ENCODE peak calls at places on chromosomes 5 and 9, in seven cellular contexts. One of them, this sample, is unnamed.

GRCh38 chr9:91033802-91034201 is 232.2 kb downstream of the SYK start:
- DNase-seq in HCT116: peak; percentile 4
- DNase-seq in iPS DF 6.9: no peak
- DNase-seq in small intestine: peak; percentile 33
- DNase-seq in IMR-90: no peak
- DNase-seq in stomach: no peak
- DNase-seq in spleen: peak; percentile 86
- DNase-seq in this sample: peak; percentile 62

GRCh38 chr5:87147441-87147840 is 120.2 kb upstream of the RASA1 start:
- DNase-seq in HCT116: no peak
- DNase-seq in iPS DF 6.9: no peak
- DNase-seq in small intestine: no peak
- DNase-seq in IMR-90: peak; percentile 55
- DNase-seq in stomach: no peak
- DNase-seq in spleen: no peak
- DNase-seq in this sample: no peak

GRCh38 chr9:75161116-75161857 is 73.0 kb downstream of the OSTF1 start:
- DNase-seq in HCT116: no peak
- DNase-seq in iPS DF 6.9: no peak
- DNase-seq in small intestine: no peak
- DNase-seq in IMR-90: no peak
- DNase-seq in stomach: no peak
- DNase-seq in spleen: no peak
- DNase-seq in this sample: no peak

GRCh38 chr5:169495252-169495548 is 88.4 kb upstream of the SPDL1 start:
- DNase-seq in HCT116: no peak
- DNase-seq in iPS DF 6.9: no peak
- DNase-seq in small intestine: no peak
- DNase-seq in IMR-90: no peak
- DNase-seq in stomach: no peak
- DNase-seq in spleen: no peak
- DNase-seq in this sample: no peak

GRCh38 chr5:172370648-172371248 is 83.6 kb downstream of the SH3PXD2B start:
- DNase-seq in HCT116: peak; percentile 33
- DNase-seq in iPS DF 6.9: peak; percentile 54
- DNase-seq in small intestine: peak; percentile 29
- DNase-seq in IMR-90: peak; percentile 71
- DNase-seq in stomach: peak; percentile 37
- DNase-seq in spleen: no peak
- DNase-seq in this sample: no peak

GRCh38 chr9:109416135-109416706 is 81.9 kb downstream of the PTPN3 start:
- DNase-seq in HCT116: no peak
- DNase-seq in iPS DF 6.9: no peak
- DNase-seq in small intestine: no peak
- DNase-seq in IMR-90: no peak
- DNase-seq in stomach: no peak
- DNase-seq in spleen: no peak
- DNase-seq in this sample: no peak

GRCh38 chr9:112655633-112656032 is 62.3 kb downstream of the INIP start:
- DNase-seq in HCT116: no peak
- DNase-seq in iPS DF 6.9: no peak
- DNase-seq in small intestine: no peak
- DNase-seq in IMR-90: no peak
- DNase-seq in stomach: no peak
- DNase-seq in spleen: no peak
- DNase-seq in this sample: no peak

GRCh38 chr9:124743686-124744348 is 27.3 kb downstream of the NR6A1 start:
- DNase-seq in HCT116: no peak
- DNase-seq in iPS DF 6.9: no peak
- DNase-seq in small intestine: peak; percentile 49
- DNase-seq in IMR-90: peak; percentile 58
- DNase-seq in stomach: no peak
- DNase-seq in spleen: no peak
- DNase-seq in this sample: no peak

GRCh38 chr5:83464261-83464660 is 7.3 kb upstream of the VCAN start:
- DNase-seq in HCT116: no peak
- DNase-seq in iPS DF 6.9: no peak
- DNase-seq in small intestine: no peak
- DNase-seq in IMR-90: no peak
- DNase-seq in stomach: no peak
- DNase-seq in spleen: no peak
- DNase-seq in this sample: no peak

GRCh38 chr9:97980918-97981827 is 2.0 kb upstream of the ANP32B start:
- DNase-seq in HCT116: no peak
- DNase-seq in iPS DF 6.9: no peak
- DNase-seq in small intestine: no peak
- DNase-seq in IMR-90: no peak
- DNase-seq in stomach: no peak
- DNase-seq in spleen: no peak
- DNase-seq in this sample: peak; percentile 67

GRCh38 chr9:110443146-110443877 is 105.6 kb upstream of the TXNDC8 start:
- DNase-seq in HCT116: no peak
- DNase-seq in iPS DF 6.9: no peak
- DNase-seq in small intestine: no peak
- DNase-seq in IMR-90: peak; percentile 84
- DNase-seq in stomach: no peak
- DNase-seq in spleen: no peak
- DNase-seq in this sample: no peak

GRCh38 chr5:127833999-127834953 is 131.1 kb downstream of the CCDC192 start:
- DNase-seq in HCT116: no peak
- DNase-seq in iPS DF 6.9: no peak
- DNase-seq in small intestine: no peak
- DNase-seq in IMR-90: no peak
- DNase-seq in stomach: no peak
- DNase-seq in spleen: no peak
- DNase-seq in this sample: no peak

GRCh38 chr9:128043467-128043868 is 23.7 kb downstream of the NAIF1 start:
- DNase-seq in HCT116: no peak
- DNase-seq in iPS DF 6.9: no peak
- DNase-seq in small intestine: peak; percentile 65
- DNase-seq in IMR-90: no peak
- DNase-seq in stomach: no peak
- DNase-seq in spleen: no peak
- DNase-seq in this sample: no peak

GRCh38 chr5:4700082-4700481 is 440.0 kb upstream of the ADAMTS16 start:
- DNase-seq in HCT116: no peak
- DNase-seq in iPS DF 6.9: peak; percentile 45
- DNase-seq in small intestine: peak; percentile 0
- DNase-seq in IMR-90: no peak
- DNase-seq in stomach: no peak
- DNase-seq in spleen: no peak
- DNase-seq in this sample: peak; percentile 84

GRCh38 chr9:70410368-70410767 is 4.1 kb downstream of the KLF9 start:
- DNase-seq in HCT116: no peak
- DNase-seq in iPS DF 6.9: no peak
- DNase-seq in small intestine: peak; percentile 44
- DNase-seq in IMR-90: peak; percentile 65
- DNase-seq in stomach: no peak
- DNase-seq in spleen: no peak
- DNase-seq in this sample: no peak

GRCh38 chr5:150186137-150186536 is 3.7 kb upstream of the SLC6A7 start:
- DNase-seq in HCT116: no peak
- DNase-seq in iPS DF 6.9: no peak
- DNase-seq in small intestine: no peak
- DNase-seq in IMR-90: no peak
- DNase-seq in stomach: no peak
- DNase-seq in spleen: no peak
- DNase-seq in this sample: no peak

GRCh38 chr5:67451640-67452279 is 255.2 kb upstream of the CD180 start:
- DNase-seq in HCT116: no peak
- DNase-seq in iPS DF 6.9: no peak
- DNase-seq in small intestine: no peak
- DNase-seq in IMR-90: no peak
- DNase-seq in stomach: no peak
- DNase-seq in spleen: no peak
- DNase-seq in this sample: no peak

GRCh38 chr5:98880151-98880550 is 48.7 kb downstream of the CHD1 start:
- DNase-seq in HCT116: no peak
- DNase-seq in iPS DF 6.9: no peak
- DNase-seq in small intestine: no peak
- DNase-seq in IMR-90: no peak
- DNase-seq in stomach: no peak
- DNase-seq in spleen: no peak
- DNase-seq in this sample: no peak
- H3K9me3 ChIP-seq in HCT116: no peaks in the 10 kb centered on the region
- H3K9me3 ChIP-seq in iPS DF 6.9: no peaks in the 10 kb centered on the region
- H3K9me3 ChIP-seq in small intestine: no peaks in the 10 kb centered on the region
- H3K9me3 ChIP-seq in IMR-90: no peaks in the 10 kb centered on the region
- H3K9me3 ChIP-seq in stomach: no peaks in the 10 kb centered on the region
- H3K9me3 ChIP-seq in spleen: no peaks in the 10 kb centered on the region
- H3K9me3 ChIP-seq in this sample: no peaks in the 10 kb centered on the region

GRCh38 chr9:133713960-133714495 is 24.1 kb downstream of the SARDH start:
- DNase-seq in HCT116: no peak
- DNase-seq in iPS DF 6.9: no peak
- DNase-seq in small intestine: no peak
- DNase-seq in IMR-90: no peak
- DNase-seq in stomach: no peak
- DNase-seq in spleen: no peak
- DNase-seq in this sample: peak; percentile 53
- H3K4me1 ChIP-seq in HCT116: no peaks in the 10 kb centered on the region
- H3K4me1 ChIP-seq in iPS DF 6.9: peaks cover 3% of the 10 kb centered on the region
- H3K4me1 ChIP-seq in small intestine: no peaks in the 10 kb centered on the region
- H3K4me1 ChIP-seq in IMR-90: peaks cover 30% of the 10 kb centered on the region
- H3K4me1 ChIP-seq in stomach: peaks cover 4% of the 10 kb centered on the region
- H3K4me1 ChIP-seq in spleen: no peaks in the 10 kb centered on the region
- H3K4me1 ChIP-seq in this sample: peaks cover 7% of the 10 kb centered on the region

DNA sequence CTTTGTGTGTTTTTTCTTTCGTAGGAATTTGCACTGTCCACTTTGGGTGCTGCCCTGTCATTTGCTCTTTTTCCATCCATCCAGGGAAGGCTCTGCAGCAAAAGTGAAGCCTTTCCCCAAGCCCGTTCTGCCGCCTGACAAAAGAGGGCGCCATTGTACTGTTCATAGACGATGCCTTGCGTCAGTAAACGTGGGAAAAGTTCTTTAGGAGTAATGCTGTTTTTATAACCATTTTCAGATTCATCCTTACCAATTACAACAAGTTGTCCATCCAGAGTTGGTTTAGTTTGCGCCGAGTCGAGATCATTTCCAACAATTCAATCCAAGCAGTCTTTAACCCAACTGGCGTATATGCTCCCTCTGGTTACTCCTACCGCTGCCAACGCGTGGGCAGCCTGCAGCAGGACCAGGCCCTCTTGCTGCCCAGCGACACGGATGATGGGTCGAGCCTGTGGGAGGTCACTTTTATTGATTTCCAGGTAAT is 34.3 kb upstream of the RPS23 start:
- DNase-seq in HCT116: peak; percentile 54
- DNase-seq in iPS DF 6.9: peak; percentile 57
- DNase-seq in small intestine: peak; percentile 48
- DNase-seq in IMR-90: peak; percentile 83
- DNase-seq in stomach: no peak
- DNase-seq in spleen: no peak
- DNase-seq in this sample: peak; percentile 88
- H3K4me3 ChIP-seq in HCT116: peak overlapping the region; percentile 29
- H3K4me3 ChIP-seq in iPS DF 6.9: no peak overlapping the region
- H3K4me3 ChIP-seq in small intestine: no peak overlapping the region
- H3K4me3 ChIP-seq in IMR-90: no peak overlapping the region
- H3K4me3 ChIP-seq in stomach: no peak overlapping the region
- H3K4me3 ChIP-seq in spleen: no peak overlapping the region
- H3K4me3 ChIP-seq in this sample: no peak overlapping the region

DNA sequence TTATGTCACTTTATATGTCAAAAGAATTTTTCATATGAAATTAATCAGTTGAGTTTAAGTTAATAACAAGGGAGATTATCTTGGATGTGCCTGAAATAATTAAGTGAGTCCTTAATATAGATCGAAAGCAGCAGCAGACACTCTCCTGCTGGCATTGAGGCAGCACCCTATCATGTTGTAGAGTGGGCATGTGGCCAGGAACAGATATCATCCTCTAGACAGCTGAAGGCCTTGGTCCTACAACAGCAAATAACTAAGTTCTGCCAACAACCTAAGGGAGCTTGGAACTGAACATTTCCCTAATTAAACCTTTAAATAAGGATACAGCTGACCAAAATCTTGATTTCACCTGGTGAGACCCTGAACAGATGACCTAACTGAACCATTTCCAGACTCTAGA is 25.8 kb upstream of the UGT3A1 start:
- DNase-seq in HCT116: no peak
- DNase-seq in iPS DF 6.9: no peak
- DNase-seq in small intestine: peak; percentile 68
- DNase-seq in IMR-90: no peak
- DNase-seq in stomach: no peak
- DNase-seq in spleen: no peak
- DNase-seq in this sample: no peak
- H3K9me3 ChIP-seq in HCT116: no peaks in the 10 kb centered on the region
- H3K9me3 ChIP-seq in iPS DF 6.9: no peaks in the 10 kb centered on the region
- H3K9me3 ChIP-seq in small intestine: peaks cover 1% of the 10 kb centered on the region
- H3K9me3 ChIP-seq in IMR-90: no peaks in the 10 kb centered on the region
- H3K9me3 ChIP-seq in stomach: peaks cover 26% of the 10 kb centered on the region
- H3K9me3 ChIP-seq in spleen: peaks cover 33% of the 10 kb centered on the region
- H3K9me3 ChIP-seq in this sample: peaks cover 6% of the 10 kb centered on the region

DNA sequence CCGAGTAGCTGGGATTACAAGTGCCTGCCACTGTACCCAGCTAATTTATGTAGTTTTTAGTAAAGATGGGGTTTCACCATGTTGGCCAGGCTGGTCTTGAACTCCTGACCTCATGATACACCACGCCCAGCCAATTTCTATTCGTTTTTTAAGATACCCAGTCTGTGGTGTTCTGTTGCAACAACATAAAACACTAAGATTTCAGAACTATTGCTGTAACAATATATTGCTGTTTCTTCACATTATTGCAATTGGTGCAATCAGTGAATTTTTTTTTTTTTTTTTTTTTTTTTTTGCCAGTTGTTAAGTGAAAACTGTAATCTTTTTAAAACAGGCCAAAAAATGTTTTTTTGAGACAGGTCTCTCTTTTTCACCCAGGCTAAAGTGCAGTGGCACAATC is 9.9 kb downstream of the SRP19 start:
- DNase-seq in HCT116: no peak
- DNase-seq in iPS DF 6.9: no peak
- DNase-seq in small intestine: no peak
- DNase-seq in IMR-90: no peak
- DNase-seq in stomach: no peak
- DNase-seq in spleen: no peak
- DNase-seq in this sample: no peak
- H3K4me1 ChIP-seq in HCT116: no peaks in the 10 kb centered on the region
- H3K4me1 ChIP-seq in iPS DF 6.9: no peaks in the 10 kb centered on the region
- H3K4me1 ChIP-seq in small intestine: no peaks in the 10 kb centered on the region
- H3K4me1 ChIP-seq in IMR-90: peaks cover 3% of the 10 kb centered on the region
- H3K4me1 ChIP-seq in stomach: no peaks in the 10 kb centered on the region
- H3K4me1 ChIP-seq in spleen: no peaks in the 10 kb centered on the region
- H3K4me1 ChIP-seq in this sample: no peaks in the 10 kb centered on the region

DNA sequence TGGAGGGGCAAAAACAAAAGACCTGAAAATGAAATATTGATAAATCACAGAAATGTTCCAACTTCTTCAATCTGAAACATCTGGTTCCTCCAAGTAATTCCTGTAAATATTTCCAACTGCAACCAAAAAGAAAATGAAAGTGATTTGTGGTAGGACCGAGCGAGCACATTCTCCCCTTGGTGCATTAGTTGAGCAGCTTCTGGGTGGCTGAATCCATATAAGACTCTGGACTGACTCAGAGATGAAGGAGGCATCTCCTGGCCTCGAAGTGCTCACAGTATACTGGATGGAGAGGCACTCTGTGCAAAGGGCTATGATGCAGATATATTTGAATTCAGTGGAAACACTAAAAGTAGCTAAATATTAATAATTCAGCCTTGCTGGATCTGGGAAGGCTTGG is 265.0 kb downstream of the MARCHF11 start:
- DNase-seq in HCT116: no peak
- DNase-seq in iPS DF 6.9: no peak
- DNase-seq in small intestine: no peak
- DNase-seq in IMR-90: peak; percentile 25
- DNase-seq in stomach: no peak
- DNase-seq in spleen: no peak
- DNase-seq in this sample: no peak
- H3K4me3 ChIP-seq in HCT116: no peak overlapping the region
- H3K4me3 ChIP-seq in iPS DF 6.9: no peak overlapping the region
- H3K4me3 ChIP-seq in small intestine: no peak overlapping the region
- H3K4me3 ChIP-seq in IMR-90: no peak overlapping the region
- H3K4me3 ChIP-seq in stomach: no peak overlapping the region
- H3K4me3 ChIP-seq in spleen: no peak overlapping the region
- H3K4me3 ChIP-seq in this sample: peak overlapping the region; percentile 45

This sample was measured in right cardiac atrium.